ENCODE peak calls at places on chromosome 7, in seven cellular contexts. F is cardiac muscle cell, K is A549, G is AG10803, M is astrocyte of the spinal cord, J is choroid plexus epithelial cell, C is AG04450. H is an unnamed sample.

GRCh38 chr7:93148135-93148534 is at the start of gene SAMD9L:
- DNase-seq in F (peak; percentile 40), C (no peak), M (peak; percentile 24), K (peak; percentile 4), J (peak; percentile 53), G (peak; percentile 25), H (no peak)

GRCh38 chr7:120856621-120857352 is 1.2 kb downstream of the TSPAN12 start:
- DNase-seq in F (peak; percentile 15), G (peak; percentile 2), K (peak; percentile 39), M (peak; percentile 10), J (peak; percentile 11), C (no peak), H (no peak)

GRCh38 chr7:70635633-70636032 is 496.3 kb upstream of the GALNT17 start:
- DNase-seq in F (no peak), J (no peak), C (no peak), K (no peak), G (no peak), M (no peak), H (no peak)

GRCh38 chr7:16309129-16309528 is 112.2 kb downstream of the CRPPA start:
- DNase-seq in G (no peak), M (no peak), C (no peak), J (no peak), K (no peak), F (no peak), H (no peak)

GRCh38 chr7:77993823-77994222 is 195.2 kb downstream of the PHTF2 start:
- DNase-seq in J (no peak), C (no peak), M (no peak), K (no peak), F (no peak), G (no peak), H (no peak)

GRCh38 chr7:32892521-32893224 is 1.1 kb upstream of the KBTBD2 start:
- DNase-seq in J (peak; percentile 73), C (no peak), M (peak; percentile 56), F (peak; percentile 79), G (peak; percentile 37), K (peak; percentile 41), H (no peak)

GRCh38 chr7:31114593-31115343 is 62.7 kb downstream of the ADCYAP1R1 start:
- DNase-seq in G (peak; percentile 28), J (peak; percentile 72), K (peak; percentile 26), C (no peak), M (peak; percentile 50), F (peak; percentile 64), H (peak; percentile 7)

GRCh38 chr7:134778941-134779740 is at the start of gene CALD1:
- DNase-seq in M (peak; percentile 99), G (peak; percentile 100), J (peak; percentile 99), C (peak; percentile 99), F (peak; percentile 99), K (peak; percentile 89), H (peak; percentile 99)

GRCh38 chr7:131234719-131235488 is 92.8 kb upstream of the MKLN1 start:
- DNase-seq in K (no peak), M (no peak), F (peak; percentile 22), C (no peak), G (no peak), J (peak; percentile 54), H (no peak)

GRCh38 chr7:50588937-50589336 is 23.7 kb upstream of the DDC start:
- DNase-seq in M (no peak), J (peak; percentile 7), F (no peak), K (peak; percentile 26), G (no peak), C (no peak), H (no peak)

GRCh38 chr7:23873306-23873705 is 163.3 kb downstream of the STK31 start:
- DNase-seq in F (no peak), C (no peak), M (no peak), G (no peak), K (no peak), J (no peak), H (no peak)

DNA sequence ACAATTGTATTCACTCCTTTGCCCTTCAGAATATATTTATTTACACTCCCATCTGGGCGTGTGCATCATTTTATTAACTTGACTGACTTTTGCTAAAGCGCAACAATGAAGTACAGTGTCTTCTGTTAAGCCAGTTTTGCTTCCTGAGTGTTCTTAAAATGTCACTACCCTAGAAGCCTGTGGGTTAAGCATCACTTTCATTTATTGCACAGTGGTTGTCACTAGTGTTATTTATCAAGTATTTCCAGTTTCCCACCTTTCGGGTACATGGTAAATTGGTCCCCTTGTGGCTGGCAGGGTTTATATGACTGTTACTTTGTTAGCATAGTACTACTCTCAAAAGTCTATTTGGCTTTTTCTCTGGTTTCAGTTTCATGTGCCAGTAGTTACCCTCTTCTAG is 3.3 kb downstream of the HILPDA start:
- DNase-seq in G (no peak), F (no peak), C (no peak), J (no peak), M (no peak), K (no peak), H (no peak)
- H3K4me3 ChIP-seq in G (no peak overlapping the region), F (no peak overlapping the region), C (no peak overlapping the region), J (no peak overlapping the region), M (no peak overlapping the region), K (peak overlapping the region; percentile 78), H (no peak overlapping the region)

GRCh38 chr7:64636386-64636785 is 29.5 kb upstream of the ZNF107 start:
- DNase-seq in J (no peak), M (no peak), G (no peak), K (no peak), C (no peak), F (no peak), H (no peak)
- TF ChIP-seq CTCF in J (no peak), M (no peak), G (no peak), K (no peak), C (no peak), F (no peak), H (no peak)

DNA sequence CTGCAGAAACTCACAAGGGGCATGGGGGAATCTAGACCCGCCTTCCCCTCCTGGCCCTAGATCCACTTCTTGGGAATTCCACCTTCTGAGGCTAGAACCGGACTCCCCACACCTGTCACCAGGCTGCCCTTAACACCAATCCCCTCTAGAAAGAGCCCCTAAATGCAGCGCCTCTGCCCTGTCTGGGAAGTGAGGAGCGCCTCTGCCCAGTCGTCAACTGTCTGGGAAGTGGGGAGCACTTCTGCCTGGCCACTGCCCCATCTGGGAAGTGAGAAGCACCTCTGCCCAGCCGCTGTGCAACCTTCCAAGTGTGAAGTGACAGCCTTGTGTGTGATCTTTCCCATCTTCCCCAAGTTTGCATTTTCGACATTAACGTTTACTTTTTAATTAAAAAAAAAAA is 8.8 kb downstream of the RCC1L start:
- DNase-seq in C (no peak), K (no peak), M (no peak), G (no peak), F (no peak), J (no peak), H (no peak)
- H3K4me3 ChIP-seq in C (no peak overlapping the region), K (no peak overlapping the region), M (no peak overlapping the region), G (no peak overlapping the region), F (no peak overlapping the region), J (no peak overlapping the region), H (no peak overlapping the region)

DNA sequence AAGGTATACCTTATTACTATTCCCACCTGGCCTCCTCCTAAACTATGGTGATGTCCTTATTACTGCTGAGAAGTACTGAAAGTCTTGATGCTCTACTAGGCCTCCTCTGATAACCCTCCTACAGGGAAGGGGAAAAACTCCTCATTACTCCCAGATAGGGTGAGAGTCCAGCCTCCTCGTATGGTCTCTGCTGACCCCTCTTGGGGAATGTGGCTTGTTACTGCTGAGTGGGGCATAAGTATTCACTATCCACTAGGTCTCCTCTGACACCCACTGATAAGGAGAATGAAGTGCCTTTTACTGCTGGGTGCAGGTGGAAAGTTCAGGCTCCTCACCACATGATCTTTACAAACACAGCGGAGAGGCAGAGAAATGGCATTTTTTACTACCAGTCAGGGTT is 222.9 kb downstream of the CHRM2 start:
- DNase-seq in K (no peak), C (no peak), J (peak; percentile 61), G (no peak), M (peak; percentile 42), F (peak; percentile 50), H (no peak)
- TF ChIP-seq CTCF in K (no peak), C (peak; percentile 50), J (peak; percentile 73), G (peak; percentile 26), M (peak; percentile 64), F (peak; percentile 46), H (peak; percentile 44)

DNA sequence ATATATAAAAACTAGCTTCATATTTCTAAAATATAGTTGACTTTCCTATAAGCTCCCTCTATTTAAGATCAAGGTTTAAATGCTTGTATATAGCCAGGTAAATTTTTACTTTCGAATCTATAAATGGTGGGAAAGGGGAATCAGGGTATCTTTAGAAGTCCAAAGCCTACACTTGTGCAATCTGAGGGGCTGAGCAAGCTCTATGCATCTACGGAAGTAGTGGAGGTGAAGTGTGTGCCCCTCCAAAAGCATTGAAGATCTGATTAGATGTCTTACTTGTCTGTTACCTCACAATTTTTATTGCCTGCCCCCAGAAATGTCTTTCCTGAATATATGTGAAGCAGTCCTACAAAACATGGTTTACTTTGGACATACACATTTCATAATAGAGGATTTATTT is 1.6 kb downstream of the AKAP9 start:
- DNase-seq in J (no peak), C (no peak), G (no peak), M (no peak), K (no peak), F (no peak), H (no peak)
- H3K4me3 ChIP-seq in J (peak overlapping the region; percentile 94), C (peak overlapping the region; percentile 89), G (peak overlapping the region; percentile 95), M (peak overlapping the region; percentile 97), K (no peak overlapping the region), F (peak overlapping the region; percentile 56), H (no peak overlapping the region)